ENCODE peak calls at places on chromosome 11, in eight cellular contexts. One of them, this sample, is unnamed.

GRCh38 chr11:128905345-128906184 is 14.4 kb downstream of the KCNJ5 start:
- DNase-seq in ovary: no peak
- DNase-seq in A549: peak
- DNase-seq in AG09309: no peak
- DNase-seq in foreskin fibroblast: no peak
- DNase-seq in gastrocnemius medialis: no peak
- DNase-seq in GM12865: peak
- DNase-seq in SJSA1: peak
- DNase-seq in this sample: peak

GRCh38 chr11:18352581-18352980 is 30.2 kb downstream of the GTF2H1 start:
- DNase-seq in ovary: no peak
- DNase-seq in A549: no peak
- DNase-seq in AG09309: no peak
- DNase-seq in foreskin fibroblast: no peak
- DNase-seq in gastrocnemius medialis: no peak
- DNase-seq in GM12865: no peak
- DNase-seq in SJSA1: no peak
- DNase-seq in this sample: no peak

GRCh38 chr11:76649964-76650363 is 20.6 kb downstream of the LRRC32 start:
- DNase-seq in ovary: no peak
- DNase-seq in A549: no peak
- DNase-seq in AG09309: no peak
- DNase-seq in foreskin fibroblast: no peak
- DNase-seq in gastrocnemius medialis: no peak
- DNase-seq in GM12865: no peak
- DNase-seq in SJSA1: no peak
- DNase-seq in this sample: no peak

GRCh38 chr11:128339721-128340271 is 247.6 kb downstream of the ETS1 start:
- DNase-seq in ovary: no peak
- DNase-seq in A549: no peak
- DNase-seq in AG09309: no peak
- DNase-seq in foreskin fibroblast: no peak
- DNase-seq in gastrocnemius medialis: no peak
- DNase-seq in GM12865: no peak
- DNase-seq in SJSA1: no peak
- DNase-seq in this sample: no peak

GRCh38 chr11:133425992-133426391 is 106.3 kb downstream of the OPCML start:
- DNase-seq in ovary: no peak
- DNase-seq in A549: no peak
- DNase-seq in AG09309: no peak
- DNase-seq in foreskin fibroblast: no peak
- DNase-seq in gastrocnemius medialis: no peak
- DNase-seq in GM12865: no peak
- DNase-seq in SJSA1: no peak
- DNase-seq in this sample: no peak

GRCh38 chr11:112795142-112795815 is 165.9 kb upstream of the NCAM1 start:
- DNase-seq in ovary: peak
- DNase-seq in A549: peak
- DNase-seq in AG09309: no peak
- DNase-seq in foreskin fibroblast: peak
- DNase-seq in gastrocnemius medialis: peak
- DNase-seq in GM12865: peak
- DNase-seq in SJSA1: no peak
- DNase-seq in this sample: peak

GRCh38 chr11:36109850-36110606 is 166.2 kb downstream of the LDLRAD3 start:
- DNase-seq in ovary: no peak
- DNase-seq in A549: no peak
- DNase-seq in AG09309: no peak
- DNase-seq in foreskin fibroblast: no peak
- DNase-seq in gastrocnemius medialis: no peak
- DNase-seq in GM12865: peak
- DNase-seq in SJSA1: no peak
- DNase-seq in this sample: no peak

GRCh38 chr11:57873196-57873911 is 111.8 kb downstream of the CTNND1 start:
- DNase-seq in ovary: no peak
- DNase-seq in A549: no peak
- DNase-seq in AG09309: no peak
- DNase-seq in foreskin fibroblast: no peak
- DNase-seq in gastrocnemius medialis: no peak
- DNase-seq in GM12865: no peak
- DNase-seq in SJSA1: no peak
- DNase-seq in this sample: peak

GRCh38 chr11:131693756-131694155 is 323.3 kb downstream of the NTM start:
- DNase-seq in ovary: no peak
- DNase-seq in A549: no peak
- DNase-seq in AG09309: no peak
- DNase-seq in foreskin fibroblast: no peak
- DNase-seq in gastrocnemius medialis: no peak
- DNase-seq in GM12865: no peak
- DNase-seq in SJSA1: no peak
- DNase-seq in this sample: no peak

GRCh38 chr11:6249822-6250555 is 9.6 kb upstream of the CCKBR start:
- DNase-seq in ovary: peak
- DNase-seq in A549: peak
- DNase-seq in AG09309: peak
- DNase-seq in foreskin fibroblast: peak
- DNase-seq in gastrocnemius medialis: peak
- DNase-seq in GM12865: no peak
- DNase-seq in SJSA1: no peak
- DNase-seq in this sample: no peak

GRCh38 chr11:122478986-122479385 is 176.5 kb upstream of the UBASH3B start:
- DNase-seq in ovary: no peak
- DNase-seq in A549: no peak
- DNase-seq in AG09309: no peak
- DNase-seq in foreskin fibroblast: no peak
- DNase-seq in gastrocnemius medialis: no peak
- DNase-seq in GM12865: no peak
- DNase-seq in SJSA1: no peak
- DNase-seq in this sample: no peak

GRCh38 chr11:32032478-32032877 is 58.4 kb upstream of the RCN1 start:
- DNase-seq in ovary: no peak
- DNase-seq in A549: no peak
- DNase-seq in AG09309: no peak
- DNase-seq in foreskin fibroblast: peak
- DNase-seq in gastrocnemius medialis: no peak
- DNase-seq in GM12865: peak
- DNase-seq in SJSA1: no peak
- DNase-seq in this sample: no peak

GRCh38 chr11:57154718-57155117 is 27.0 kb upstream of the LRRC55 start:
- DNase-seq in ovary: no peak
- DNase-seq in A549: no peak
- DNase-seq in AG09309: peak
- DNase-seq in foreskin fibroblast: peak
- DNase-seq in gastrocnemius medialis: no peak
- DNase-seq in GM12865: no peak
- DNase-seq in SJSA1: no peak
- DNase-seq in this sample: no peak

GRCh38 chr11:112644410-112645131 is 316.6 kb upstream of the NCAM1 start:
- DNase-seq in ovary: no peak
- DNase-seq in A549: no peak
- DNase-seq in AG09309: no peak
- DNase-seq in foreskin fibroblast: no peak
- DNase-seq in gastrocnemius medialis: no peak
- DNase-seq in GM12865: peak
- DNase-seq in SJSA1: no peak
- DNase-seq in this sample: no peak

GRCh38 chr11:46505741-46506485 is 87.9 kb downstream of the AMBRA1 start:
- DNase-seq in ovary: no peak
- DNase-seq in A549: no peak
- DNase-seq in AG09309: no peak
- DNase-seq in foreskin fibroblast: no peak
- DNase-seq in gastrocnemius medialis: no peak
- DNase-seq in GM12865: no peak
- DNase-seq in SJSA1: no peak
- DNase-seq in this sample: no peak

GRCh38 chr11:120532511-120533196 is 21.1 kb downstream of the GRIK4 start:
- DNase-seq in ovary: peak
- DNase-seq in A549: no peak
- DNase-seq in AG09309: peak
- DNase-seq in foreskin fibroblast: peak
- DNase-seq in gastrocnemius medialis: no peak
- DNase-seq in GM12865: no peak
- DNase-seq in SJSA1: peak
- DNase-seq in this sample: no peak

GRCh38 chr11:66047541-66048365 is 1.2 kb downstream of the GAL3ST3 start:
- DNase-seq in ovary: no peak
- DNase-seq in A549: no peak
- DNase-seq in AG09309: no peak
- DNase-seq in foreskin fibroblast: no peak
- DNase-seq in gastrocnemius medialis: no peak
- DNase-seq in GM12865: no peak
- DNase-seq in SJSA1: no peak
- DNase-seq in this sample: no peak

GRCh38 chr11:120136356-120136755 is 1.6 kb downstream of the TRIM29 start:
- DNase-seq in ovary: no peak
- DNase-seq in A549: no peak
- DNase-seq in AG09309: no peak
- DNase-seq in foreskin fibroblast: no peak
- DNase-seq in gastrocnemius medialis: no peak
- DNase-seq in GM12865: no peak
- DNase-seq in SJSA1: no peak
- DNase-seq in this sample: no peak

GRCh38 chr11:117486059-117486458 is 158.4 kb downstream of the CEP164 start:
- DNase-seq in ovary: no peak
- DNase-seq in A549: no peak
- DNase-seq in AG09309: no peak
- DNase-seq in foreskin fibroblast: no peak
- DNase-seq in gastrocnemius medialis: no peak
- DNase-seq in GM12865: no peak
- DNase-seq in SJSA1: no peak
- DNase-seq in this sample: no peak
- H3K4me3 ChIP-seq in ovary: no peak
- H3K4me3 ChIP-seq in A549: no peak
- H3K4me3 ChIP-seq in AG09309: no peak
- H3K4me3 ChIP-seq in foreskin fibroblast: no peak
- H3K4me3 ChIP-seq in gastrocnemius medialis: no peak
- H3K4me3 ChIP-seq in GM12865: no peak
- H3K4me3 ChIP-seq in SJSA1: no peak
- H3K4me3 ChIP-seq in this sample: no peak

GRCh38 chr11:418343-419247 is 3.8 kb upstream of the SIGIRR start:
- DNase-seq in ovary: no peak
- DNase-seq in A549: no peak
- DNase-seq in AG09309: no peak
- DNase-seq in foreskin fibroblast: no peak
- DNase-seq in gastrocnemius medialis: no peak
- DNase-seq in GM12865: no peak
- DNase-seq in SJSA1: no peak
- DNase-seq in this sample: no peak

GRCh38 chr11:417652-418342 is 3.0 kb upstream of the SIGIRR start:
- DNase-seq in ovary: no peak
- DNase-seq in A549: no peak
- DNase-seq in AG09309: no peak
- DNase-seq in foreskin fibroblast: no peak
- DNase-seq in gastrocnemius medialis: no peak
- DNase-seq in GM12865: no peak
- DNase-seq in SJSA1: no peak
- DNase-seq in this sample: no peak

GRCh38 chr11:416051-416756 is 1.4 kb upstream of the SIGIRR start:
- DNase-seq in ovary: no peak
- DNase-seq in A549: no peak
- DNase-seq in AG09309: no peak
- DNase-seq in foreskin fibroblast: no peak
- DNase-seq in gastrocnemius medialis: no peak
- DNase-seq in GM12865: no peak
- DNase-seq in SJSA1: no peak
- DNase-seq in this sample: no peak

GRCh38 chr11:415640-416041 is 842 bp upstream of the SIGIRR start:
- DNase-seq in ovary: no peak
- DNase-seq in A549: no peak
- DNase-seq in AG09309: no peak
- DNase-seq in foreskin fibroblast: no peak
- DNase-seq in gastrocnemius medialis: no peak
- DNase-seq in GM12865: no peak
- DNase-seq in SJSA1: no peak
- DNase-seq in this sample: no peak

GRCh38 chr11:416757-417621 is 2.2 kb upstream of the SIGIRR start:
- DNase-seq in ovary: no peak
- DNase-seq in A549: no peak
- DNase-seq in AG09309: no peak
- DNase-seq in foreskin fibroblast: peak
- DNase-seq in gastrocnemius medialis: no peak
- DNase-seq in GM12865: peak
- DNase-seq in SJSA1: no peak
- DNase-seq in this sample: no peak
- H3K4me3 ChIP-seq in ovary: peak
- H3K4me3 ChIP-seq in A549: peak
- H3K4me3 ChIP-seq in AG09309: peak
- H3K4me3 ChIP-seq in foreskin fibroblast: peak
- H3K4me3 ChIP-seq in gastrocnemius medialis: peak
- H3K4me3 ChIP-seq in GM12865: peak
- H3K4me3 ChIP-seq in SJSA1: no peak
- H3K4me3 ChIP-seq in this sample: no peak

GRCh38 chr11:75305993-75306392 is 45.5 kb downstream of the ARRB1 start:
- DNase-seq in ovary: no peak
- DNase-seq in A549: no peak
- DNase-seq in AG09309: no peak
- DNase-seq in foreskin fibroblast: no peak
- DNase-seq in gastrocnemius medialis: no peak
- DNase-seq in GM12865: no peak
- DNase-seq in SJSA1: no peak
- DNase-seq in this sample: no peak
- H3K4me3 ChIP-seq in ovary: no peak
- H3K4me3 ChIP-seq in A549: no peak
- H3K4me3 ChIP-seq in AG09309: no peak
- H3K4me3 ChIP-seq in foreskin fibroblast: no peak
- H3K4me3 ChIP-seq in gastrocnemius medialis: peak
- H3K4me3 ChIP-seq in GM12865: no peak
- H3K4me3 ChIP-seq in SJSA1: no peak
- H3K4me3 ChIP-seq in this sample: no peak

DNA sequence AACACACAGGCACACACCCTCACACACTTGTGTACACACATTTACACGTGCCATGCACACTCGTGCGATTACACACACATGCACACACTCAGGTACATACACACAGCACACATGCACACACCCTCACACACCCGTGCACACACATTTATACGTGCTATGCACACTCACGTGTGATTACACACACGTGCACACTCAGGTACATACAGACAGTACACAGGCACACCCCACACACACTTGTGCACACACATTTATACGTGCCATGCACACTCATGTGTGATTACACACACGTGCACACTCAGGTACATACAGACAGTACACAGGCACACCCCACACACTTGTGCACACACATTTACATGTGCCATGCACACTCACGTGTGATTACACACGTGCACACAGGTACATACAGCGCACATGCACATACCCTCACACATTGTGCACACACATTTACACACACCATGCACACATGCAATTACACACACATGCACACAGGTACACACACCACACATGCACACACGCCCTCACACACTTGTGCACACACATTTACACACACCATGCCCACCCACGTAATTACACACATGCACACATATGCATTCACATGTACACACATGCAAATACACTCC is 4.6 kb downstream of the IFITM10 start:
- DNase-seq in ovary: no peak
- DNase-seq in A549: no peak
- DNase-seq in AG09309: no peak
- DNase-seq in foreskin fibroblast: no peak
- DNase-seq in gastrocnemius medialis: peak
- DNase-seq in GM12865: no peak
- DNase-seq in SJSA1: no peak
- DNase-seq in this sample: no peak
- H3K4me3 ChIP-seq in ovary: no peak
- H3K4me3 ChIP-seq in A549: no peak
- H3K4me3 ChIP-seq in AG09309: no peak
- H3K4me3 ChIP-seq in foreskin fibroblast: no peak
- H3K4me3 ChIP-seq in gastrocnemius medialis: no peak
- H3K4me3 ChIP-seq in GM12865: no peak
- H3K4me3 ChIP-seq in SJSA1: no peak
- H3K4me3 ChIP-seq in this sample: no peak

This sample was measured in Jurkat, Clone E6-1.